ENCODE peak calls at places on chromosomes 12 and 14, in four cellular contexts. O is GM12878, P is H1, Q is HepG2. M is an unnamed sample. For H3K27me3, the result is how much of the 10 kb centered on the place peaks cover.

GRCh38 chr12:28144059-28144458 is 46.2 kb upstream of the CCDC91 start:
- DNase-seq in O (no peak), P (no peak), Q (no peak), M (no peak)

GRCh38 chr12:132140918-132141841 is 2.9 kb downstream of the DDX51 start:
- DNase-seq in O (no peak), P (no peak), Q (no peak), M (no peak)

GRCh38 chr12:89117448-89118034 is 234.8 kb downstream of the DUSP6 start:
- DNase-seq in O (no peak), P (no peak), Q (peak), M (no peak)

GRCh38 chr12:110312581-110313360 is 31.7 kb downstream of the ATP2A2 start:
- DNase-seq in O (no peak), P (no peak), Q (no peak), M (no peak)

GRCh38 chr12:109981311-109981710 is 14.9 kb downstream of the GIT2 start:
- DNase-seq in O (no peak), P (no peak), Q (no peak), M (no peak)

GRCh38 chr14:68551045-68551683 is 241.7 kb downstream of the ZFP36L1 start:
- DNase-seq in O (no peak), P (no peak), Q (no peak), M (no peak)

GRCh38 chr12:76890407-76891143 is 11.8 kb upstream of the CSRP2 start:
- DNase-seq in O (no peak), P (no peak), Q (no peak), M (no peak)

GRCh38 chr12:93176166-93176565 is 201.6 kb upstream of the NUDT4 start:
- DNase-seq in O (no peak), P (no peak), Q (no peak), M (no peak)

GRCh38 chr12:123022205-123022604 is 41.7 kb downstream of the ARL6IP4 start:
- DNase-seq in O (no peak), P (no peak), Q (no peak), M (no peak)

GRCh38 chr12:93825926-93826599 is 148.9 kb downstream of the CRADD start:
- DNase-seq in O (no peak), P (no peak), Q (no peak), M (no peak)

GRCh38 chr14:91202234-91202974 is 42.1 kb downstream of the GPR68 start:
- DNase-seq in O (no peak), P (no peak), Q (no peak), M (no peak)

GRCh38 chr14:24954037-24954696 is 95.8 kb downstream of the STXBP6 start:
- DNase-seq in O (peak), P (no peak), Q (no peak), M (no peak)

GRCh38 chr12:71704920-71705319 is 19.0 kb downstream of the TMEM19 start:
- DNase-seq in O (no peak), P (no peak), Q (no peak), M (no peak)

GRCh38 chr12:78671295-78671694 is 193.3 kb upstream of the SYT1 start:
- DNase-seq in O (no peak), P (no peak), Q (no peak), M (no peak)

GRCh38 chr14:101501858-101502615 is 59.3 kb upstream of the DIO3 start:
- DNase-seq in O (no peak), P (no peak), Q (no peak), M (no peak)

GRCh38 chr12:132527883-132528264 is 37.9 kb downstream of the FBRSL1 start:
- DNase-seq in O (no peak), P (no peak), Q (no peak), M (no peak)

GRCh38 chr12:95016120-95016519 is 12.6 kb upstream of the NDUFA12 start:
- DNase-seq in O (no peak), P (no peak), Q (no peak), M (no peak)

GRCh38 chr12:103571286-103571685 is 15.8 kb upstream of the STAB2 start:
- DNase-seq in O (no peak), P (no peak), Q (peak), M (peak)

GRCh38 chr12:123106640-123107359 is 44.1 kb downstream of the PITPNM2 start:
- DNase-seq in O (no peak), P (no peak), Q (no peak), M (no peak)

GRCh38 chr12:12511895-12512674 is 50.6 kb downstream of the DUSP16 start:
- DNase-seq in O (no peak), P (no peak), Q (no peak), M (no peak)
- TF ChIP-seq SUZ12 in O (no peak), P (no peak), Q (no peak), M (no peak)

GRCh38 chr14:62689741-62690140 is 355.5 kb downstream of the KCNH5 start:
- DNase-seq in O (no peak), P (no peak), Q (peak), M (no peak)
- H3K4me3 ChIP-seq in O (no peak), P (no peak), Q (no peak), M (no peak)

GRCh38 chr12:6817056-6817455 is 4.6 kb upstream of the GPR162 start:
- DNase-seq in O (no peak), P (no peak), Q (no peak), M (no peak)

GRCh38 chr12:6817662-6818157 is 3.9 kb upstream of the GPR162 start:
- DNase-seq in O (no peak), P (no peak), Q (no peak), M (no peak)

GRCh38 chr12:6819069-6820030 is 2.3 kb upstream of the GPR162 start:
- DNase-seq in O (no peak), P (no peak), Q (no peak), M (no peak)

GRCh38 chr12:6818246-6819006 is 3.2 kb upstream of the GPR162 start:
- DNase-seq in O (no peak), P (no peak), Q (no peak), M (no peak)

GRCh38 chr12:6816598-6816997 is 5.0 kb upstream of the GPR162 start:
- DNase-seq in O (no peak), P (no peak), Q (no peak), M (no peak)
- H3K27me3 ChIP-seq in O (under half), P (under half), Q (under half), M (under half)

DNA sequence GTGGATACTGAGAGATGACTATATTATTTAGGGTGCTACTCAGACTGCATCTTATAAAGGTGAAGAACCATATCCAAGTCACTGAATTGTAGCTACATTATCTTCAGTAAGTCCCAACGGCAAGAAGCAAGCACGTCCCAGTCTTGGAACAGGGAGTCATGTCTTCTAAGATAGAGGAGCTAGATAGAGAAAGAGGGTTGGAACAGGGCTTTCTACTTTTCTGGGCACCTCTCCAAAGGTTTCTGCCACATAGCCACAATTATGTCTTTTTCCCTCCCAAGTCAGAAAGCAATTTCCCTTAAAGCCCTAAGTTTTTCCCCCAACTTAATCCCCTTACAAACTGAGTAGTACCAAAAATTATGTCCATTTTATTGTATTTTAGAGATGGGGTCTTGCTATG is 22.4 kb downstream of the MAPK1IP1L start:
- DNase-seq in O (no peak), P (no peak), Q (no peak), M (no peak)
- TF ChIP-seq SUZ12 in O (no peak), P (no peak), Q (no peak), M (no peak)

GRCh38 chr14:89347885-89348284 is 69.1 kb downstream of the FOXN3 start:
- DNase-seq in O (no peak), P (no peak), Q (no peak), M (no peak)
- H3K4me3 ChIP-seq in O (no peak), P (no peak), Q (no peak), M (no peak)

GRCh38 chr14:75280831-75281690 is 2.4 kb downstream of the FOS start:
- DNase-seq in O (no peak), P (no peak), Q (no peak), M (no peak)

GRCh38 chr14:75281691-75282000 is 3.0 kb downstream of the FOS start:
- DNase-seq in O (no peak), P (no peak), Q (no peak), M (no peak)

GRCh38 chr14:75280448-75280830 is 1.8 kb downstream of the FOS start:
- DNase-seq in O (no peak), P (no peak), Q (no peak), M (no peak)

GRCh38 chr14:75283162-75283883 is 4.7 kb downstream of the FOS start:
- DNase-seq in O (no peak), P (no peak), Q (peak), M (no peak)

DNA sequence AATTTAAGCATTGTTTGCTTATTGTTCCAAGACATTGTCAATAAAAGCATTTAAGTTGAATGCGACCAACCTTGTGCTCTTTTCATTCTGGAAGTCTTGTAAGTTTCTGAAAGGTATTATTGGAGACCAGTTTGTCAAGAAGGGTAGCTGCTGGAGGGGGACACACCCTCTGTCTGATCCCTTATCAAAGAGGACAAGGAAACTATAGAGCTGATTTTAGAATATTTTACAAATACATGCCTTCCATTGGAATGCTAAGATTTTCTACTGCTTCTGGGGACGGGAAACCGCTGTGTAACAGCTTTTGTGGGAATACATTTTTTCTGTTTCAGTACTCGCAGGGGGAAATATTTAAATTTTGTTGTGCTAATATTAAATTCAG is 3.5 kb downstream of the FOS start:
- DNase-seq in O (no peak), P (no peak), Q (no peak), M (no peak)
- H3K27me3 ChIP-seq in O (under half), P (under half), Q (under half), M (under half)

DNA sequence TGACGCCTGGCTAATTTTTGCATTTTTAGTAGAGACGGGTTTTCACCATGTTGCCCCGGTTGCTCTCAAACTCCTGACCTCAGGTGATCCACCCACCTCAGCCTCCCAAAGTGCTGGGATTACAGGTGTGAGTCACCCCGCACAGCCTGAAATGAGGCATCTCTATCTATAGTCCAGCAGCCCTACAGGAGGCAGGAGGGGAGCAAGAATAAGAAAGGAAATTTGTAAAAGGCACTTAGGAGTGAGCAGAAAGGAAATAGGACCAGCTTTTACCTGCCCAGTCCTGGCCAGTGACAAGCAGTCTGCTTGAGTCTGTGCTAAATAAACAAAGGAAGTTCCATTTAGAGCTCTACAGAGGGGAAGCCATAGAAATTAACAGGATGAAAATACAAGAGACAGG is 15.0 kb upstream of the PSMA6 start:
- DNase-seq in O (no peak), P (no peak), Q (no peak), M (no peak)
- TF ChIP-seq SUZ12 in O (no peak), P (no peak), Q (no peak), M (no peak)

GRCh38 chr14:23286020-23286903 is at the start of gene HOMEZ:
- DNase-seq in O (peak), P (peak), Q (peak), M (peak)

GRCh38 chr14:23286904-23287479 is 1.1 kb upstream of the HOMEZ start:
- DNase-seq in O (no peak), P (no peak), Q (no peak), M (no peak)

GRCh38 chr14:23284654-23285529 is 1.0 kb downstream of the HOMEZ start:
- DNase-seq in O (no peak), P (no peak), Q (peak), M (no peak)

GRCh38 chr14:23281247-23281646 is 4.7 kb downstream of the HOMEZ start:
- DNase-seq in O (no peak), P (no peak), Q (no peak), M (no peak)

DNA sequence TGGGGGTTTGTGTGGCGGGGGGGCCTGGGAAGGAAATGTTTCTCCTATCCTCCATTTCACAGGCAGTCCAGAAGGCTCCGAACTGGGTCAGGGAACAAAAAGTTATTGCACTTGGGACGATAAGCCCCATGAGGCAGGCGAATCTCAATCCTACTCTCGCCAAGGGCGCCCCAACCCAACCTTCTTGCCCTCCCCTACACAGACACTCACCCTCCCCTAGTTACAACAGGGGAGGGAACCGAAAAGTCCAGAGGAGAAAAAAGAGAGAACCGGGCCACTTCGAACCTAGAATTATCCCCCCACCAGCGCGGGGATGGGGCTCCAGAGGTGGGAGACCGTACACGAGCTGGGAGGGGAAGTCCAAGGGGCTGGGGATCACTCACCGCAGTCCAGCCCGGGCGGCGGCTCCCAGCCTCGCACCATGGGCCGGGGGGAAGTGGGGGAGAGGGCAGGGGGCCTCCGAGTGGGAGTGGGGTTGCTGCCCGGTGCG is 357 bp downstream of the HOMEZ start:
- DNase-seq in O (no peak), P (no peak), Q (no peak), M (no peak)
- H3K4me3 ChIP-seq in O (peak), P (peak), Q (peak), M (peak)

GRCh38 chr14:28769358-28769757 is 2.8 kb downstream of the FOXG1 start:
- DNase-seq in O (no peak), P (no peak), Q (no peak), M (no peak)

GRCh38 chr14:28767239-28767850 is 758 bp downstream of the FOXG1 start:
- DNase-seq in O (no peak), P (no peak), Q (no peak), M (no peak)

GRCh38 chr14:28767851-28768548 is 1.4 kb downstream of the FOXG1 start:
- DNase-seq in O (no peak), P (no peak), Q (no peak), M (no peak)

GRCh38 chr14:28770061-28770460 is 3.5 kb downstream of the FOXG1 start:
- DNase-seq in O (no peak), P (no peak), Q (no peak), M (no peak)

DNA sequence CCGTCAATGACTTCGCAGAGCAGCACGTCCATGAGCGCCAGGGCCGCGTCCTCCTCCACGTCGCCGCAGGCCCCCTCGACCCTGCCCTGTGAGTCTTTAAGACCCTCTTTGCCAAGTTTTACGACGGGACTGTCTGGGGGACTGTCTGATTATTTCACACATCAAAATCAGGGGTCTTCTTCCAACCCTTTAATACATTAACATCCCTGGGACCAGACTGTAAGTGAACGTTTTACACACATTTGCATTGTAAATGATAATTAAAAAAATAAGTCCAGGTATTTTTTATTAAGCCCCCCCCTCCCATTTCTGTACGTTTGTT is 1.9 kb downstream of the FOXG1 start:
- DNase-seq in O (no peak), P (no peak), Q (no peak), M (no peak)
- H3K27me3 ChIP-seq in O (under half), P (half or more), Q (under half), M (half or more)

GRCh38 chr14:72636871-72637270 is 257.0 kb downstream of the DPF3 start:
- DNase-seq in O (no peak), P (no peak), Q (no peak), M (no peak)

GRCh38 chr14:72634910-72635647 is 258.8 kb downstream of the DPF3 start:
- DNase-seq in O (peak), P (no peak), Q (no peak), M (no peak)

GRCh38 chr14:72641086-72641485 is 252.8 kb downstream of the DPF3 start:
- DNase-seq in O (no peak), P (no peak), Q (no peak), M (no peak)

GRCh38 chr14:72636094-72636493 is 257.8 kb downstream of the DPF3 start:
- DNase-seq in O (no peak), P (no peak), Q (no peak), M (no peak)

DNA sequence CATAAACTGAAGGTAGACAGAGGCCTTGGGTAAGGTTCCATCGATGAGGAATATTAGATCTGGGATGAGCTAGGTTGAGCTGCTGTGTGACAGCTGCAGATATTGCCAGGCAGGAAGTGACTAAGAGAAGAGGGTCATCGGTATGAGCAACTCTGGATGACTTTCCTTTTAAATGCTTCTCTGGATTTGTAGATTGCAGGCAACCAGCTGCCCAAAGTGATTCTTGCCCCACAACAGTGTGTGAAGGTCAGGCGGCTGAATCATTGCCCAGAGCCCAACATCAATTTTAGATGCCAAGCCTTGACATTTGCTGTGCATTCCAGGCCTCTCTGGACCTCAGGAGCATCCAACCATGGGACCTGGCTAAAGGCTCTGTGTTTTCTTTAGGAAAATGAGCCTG is 255.9 kb downstream of the DPF3 start:
- DNase-seq in O (no peak), P (no peak), Q (no peak), M (no peak)
- TF ChIP-seq SUZ12 in O (no peak), P (no peak), Q (no peak), M (no peak)

M was measured in NT2/D1.